ENCODE peak calls at places on chromosomes 1 and 21, in six cellular contexts. One of them, this sample, is unnamed.

GRCh38 chr1:72670902-72671301 is 388.6 kb upstream of the NEGR1 start:
- DNase-seq in GM12878: no peak
- DNase-seq in H1: no peak
- DNase-seq in HCT116: no peak
- DNase-seq in endothelial cell of umbilical vein: no peak
- DNase-seq in HepG2: no peak
- DNase-seq in this sample: no peak

GRCh38 chr21:23936991-23937390 is 1670.3 kb downstream of the MRPL39 start:
- DNase-seq in HCT116: no peak
- DNase-seq in HepG2: no peak
- DNase-seq in endothelial cell of umbilical vein: no peak
- DNase-seq in GM12878: no peak
- DNase-seq in H1: no peak
- DNase-seq in this sample: no peak

GRCh38 chr1:17232759-17233661 is 15.9 kb upstream of the PADI3 start:
- DNase-seq in GM12878: no peak
- DNase-seq in endothelial cell of umbilical vein: peak
- DNase-seq in HepG2: no peak
- DNase-seq in H1: no peak
- DNase-seq in HCT116: peak
- DNase-seq in this sample: no peak

GRCh38 chr1:154117642-154118041 is 37.2 kb downstream of the NUP210L start:
- DNase-seq in GM12878: no peak
- DNase-seq in endothelial cell of umbilical vein: no peak
- DNase-seq in HepG2: no peak
- DNase-seq in H1: no peak
- DNase-seq in HCT116: no peak
- DNase-seq in this sample: no peak

GRCh38 chr1:214658785-214659184 is 55.8 kb downstream of the CENPF start:
- DNase-seq in GM12878: no peak
- DNase-seq in endothelial cell of umbilical vein: peak
- DNase-seq in HCT116: no peak
- DNase-seq in H1: no peak
- DNase-seq in HepG2: peak
- DNase-seq in this sample: peak

GRCh38 chr1:197787056-197787455 is 11.8 kb upstream of the DENND1B start:
- DNase-seq in H1: no peak
- DNase-seq in HepG2: no peak
- DNase-seq in endothelial cell of umbilical vein: no peak
- DNase-seq in GM12878: no peak
- DNase-seq in HCT116: no peak
- DNase-seq in this sample: no peak

GRCh38 chr21:42556960-42557359 is 43.3 kb downstream of the SLC37A1 start:
- DNase-seq in GM12878: no peak
- DNase-seq in endothelial cell of umbilical vein: no peak
- DNase-seq in HepG2: no peak
- DNase-seq in H1: no peak
- DNase-seq in HCT116: no peak
- DNase-seq in this sample: no peak

GRCh38 chr1:246583448-246584185 is 17.4 kb downstream of the CNST start:
- DNase-seq in HepG2: peak
- DNase-seq in GM12878: no peak
- DNase-seq in endothelial cell of umbilical vein: peak
- DNase-seq in H1: no peak
- DNase-seq in HCT116: no peak
- DNase-seq in this sample: no peak

GRCh38 chr1:220151454-220151853 is 57.5 kb downstream of the IARS2 start:
- DNase-seq in HepG2: no peak
- DNase-seq in GM12878: no peak
- DNase-seq in endothelial cell of umbilical vein: peak
- DNase-seq in HCT116: no peak
- DNase-seq in H1: no peak
- DNase-seq in this sample: no peak

GRCh38 chr1:33270808-33271465 is 14.6 kb downstream of the ZNF362 start:
- DNase-seq in GM12878: no peak
- DNase-seq in endothelial cell of umbilical vein: no peak
- DNase-seq in HepG2: no peak
- DNase-seq in HCT116: no peak
- DNase-seq in H1: no peak
- DNase-seq in this sample: no peak

GRCh38 chr1:9996624-9997582 is at the start of gene RBP7:
- DNase-seq in HepG2: no peak
- DNase-seq in H1: peak
- DNase-seq in GM12878: no peak
- DNase-seq in HCT116: no peak
- DNase-seq in endothelial cell of umbilical vein: no peak
- DNase-seq in this sample: peak

GRCh38 chr1:53430256-53430655 is 28.9 kb upstream of the DMRTB1 start:
- DNase-seq in HepG2: no peak
- DNase-seq in HCT116: no peak
- DNase-seq in GM12878: no peak
- DNase-seq in endothelial cell of umbilical vein: peak
- DNase-seq in H1: no peak
- DNase-seq in this sample: no peak

GRCh38 chr1:201759194-201759814 is 69.7 kb upstream of the IPO9 start:
- DNase-seq in HCT116: no peak
- DNase-seq in GM12878: no peak
- DNase-seq in HepG2: no peak
- DNase-seq in endothelial cell of umbilical vein: no peak
- DNase-seq in H1: no peak
- DNase-seq in this sample: no peak

GRCh38 chr1:235068155-235069121 is 60.2 kb downstream of the TOMM20 start:
- DNase-seq in HCT116: peak
- DNase-seq in HepG2: peak
- DNase-seq in H1: no peak
- DNase-seq in endothelial cell of umbilical vein: no peak
- DNase-seq in GM12878: no peak
- DNase-seq in this sample: no peak

GRCh38 chr1:153866045-153866850 is 56.5 kb downstream of the GATAD2B start:
- DNase-seq in HepG2: no peak
- DNase-seq in HCT116: no peak
- DNase-seq in endothelial cell of umbilical vein: no peak
- DNase-seq in GM12878: no peak
- DNase-seq in H1: no peak
- DNase-seq in this sample: no peak

GRCh38 chr1:113976609-113977278 is 2.5 kb upstream of the OLFML3 start:
- DNase-seq in H1: no peak
- DNase-seq in endothelial cell of umbilical vein: peak
- DNase-seq in HepG2: peak
- DNase-seq in HCT116: peak
- DNase-seq in GM12878: no peak
- DNase-seq in this sample: peak

GRCh38 chr1:181483084-181483559 is at the start of gene CACNA1E:
- DNase-seq in endothelial cell of umbilical vein: no peak
- DNase-seq in HepG2: no peak
- DNase-seq in GM12878: no peak
- DNase-seq in H1: no peak
- DNase-seq in HCT116: no peak
- DNase-seq in this sample: no peak
- TF ChIP-seq EZH2 in endothelial cell of umbilical vein: no peak
- TF ChIP-seq EZH2 in HepG2: no peak
- TF ChIP-seq EZH2 in GM12878: no peak
- TF ChIP-seq EZH2 in H1: peak
- TF ChIP-seq EZH2 in HCT116: no peak
- TF ChIP-seq EZH2 in this sample: no peak

GRCh38 chr21:41110664-41111063 is 57.3 kb upstream of the BACE2 start:
- DNase-seq in GM12878: no peak
- DNase-seq in HepG2: no peak
- DNase-seq in HCT116: no peak
- DNase-seq in H1: no peak
- DNase-seq in endothelial cell of umbilical vein: no peak
- DNase-seq in this sample: no peak

GRCh38 chr21:41111681-41112080 is 56.3 kb upstream of the BACE2 start:
- DNase-seq in GM12878: no peak
- DNase-seq in HCT116: no peak
- DNase-seq in H1: no peak
- DNase-seq in HepG2: no peak
- DNase-seq in endothelial cell of umbilical vein: no peak
- DNase-seq in this sample: no peak

GRCh38 chr21:41107602-41108001 is 60.4 kb upstream of the BACE2 start:
- DNase-seq in H1: no peak
- DNase-seq in endothelial cell of umbilical vein: no peak
- DNase-seq in HepG2: no peak
- DNase-seq in GM12878: no peak
- DNase-seq in HCT116: no peak
- DNase-seq in this sample: no peak

GRCh38 chr21:41109174-41109573 is 58.8 kb upstream of the BACE2 start:
- DNase-seq in H1: no peak
- DNase-seq in GM12878: no peak
- DNase-seq in endothelial cell of umbilical vein: no peak
- DNase-seq in HCT116: no peak
- DNase-seq in HepG2: no peak
- DNase-seq in this sample: no peak

DNA sequence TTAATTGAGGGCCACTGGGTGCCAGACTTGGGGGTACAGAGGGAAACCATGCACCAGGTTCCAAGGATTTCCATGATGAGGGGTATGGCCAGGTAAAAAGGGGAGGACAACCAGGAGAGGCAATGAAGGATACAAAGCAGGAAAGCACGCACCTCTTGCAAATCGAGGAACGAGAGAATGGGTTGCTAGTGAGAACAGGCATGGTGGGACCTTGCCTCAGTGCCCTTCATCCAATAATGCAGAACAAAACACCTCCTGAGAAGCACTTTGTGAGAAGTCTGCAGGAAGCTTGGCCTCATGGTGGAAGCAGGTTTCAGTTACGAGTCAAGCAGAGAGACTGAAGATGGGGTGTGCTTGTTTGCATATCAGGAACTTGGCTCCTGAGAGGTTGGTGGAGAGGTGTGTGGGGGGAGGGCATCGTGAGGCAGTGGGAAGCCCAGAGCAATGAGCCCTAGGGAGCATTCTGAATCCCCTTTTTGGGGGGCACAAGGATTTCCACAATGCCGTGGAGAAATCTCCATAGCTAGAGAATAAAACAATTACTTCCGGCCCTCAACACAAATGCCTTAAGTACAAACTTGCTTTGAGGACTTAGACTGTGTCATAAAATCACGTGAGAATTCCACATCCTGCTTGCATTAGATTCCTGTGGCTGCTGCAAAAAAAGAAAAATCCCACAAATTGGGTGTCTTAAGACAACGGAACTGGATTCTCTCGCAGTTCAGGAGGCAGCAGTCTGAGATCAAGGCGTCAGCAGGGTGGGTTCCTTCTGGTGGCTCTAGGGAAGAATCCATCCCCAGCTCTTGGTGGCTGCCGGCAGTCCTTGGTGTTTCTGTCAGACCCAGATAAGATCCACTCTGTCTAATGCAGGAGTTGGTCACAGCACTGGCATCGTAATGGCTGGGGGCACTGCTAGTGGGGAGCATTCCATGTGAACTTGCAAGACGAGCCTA is 54.9 kb upstream of the BACE2 start:
- DNase-seq in endothelial cell of umbilical vein: no peak
- DNase-seq in HepG2: no peak
- DNase-seq in GM12878: no peak
- DNase-seq in H1: no peak
- DNase-seq in HCT116: no peak
- DNase-seq in this sample: no peak
- TF ChIP-seq MAX in endothelial cell of umbilical vein: no peak
- TF ChIP-seq MAX in HepG2: no peak
- TF ChIP-seq MAX in GM12878: no peak
- TF ChIP-seq MAX in H1: no peak
- TF ChIP-seq MAX in HCT116: no peak
- TF ChIP-seq MAX in this sample: no peak

GRCh38 chr21:36699026-36699545 is at the start of gene SIM2:
- DNase-seq in GM12878: no peak
- DNase-seq in HepG2: no peak
- DNase-seq in endothelial cell of umbilical vein: no peak
- DNase-seq in H1: no peak
- DNase-seq in HCT116: peak
- DNase-seq in this sample: peak

GRCh38 chr21:36700961-36701911 is 2.3 kb downstream of the SIM2 start:
- DNase-seq in HepG2: no peak
- DNase-seq in endothelial cell of umbilical vein: no peak
- DNase-seq in H1: peak
- DNase-seq in HCT116: no peak
- DNase-seq in GM12878: no peak
- DNase-seq in this sample: peak

GRCh38 chr21:36699546-36700294 is 805 bp downstream of the SIM2 start:
- DNase-seq in HepG2: no peak
- DNase-seq in endothelial cell of umbilical vein: no peak
- DNase-seq in GM12878: no peak
- DNase-seq in H1: peak
- DNase-seq in HCT116: no peak
- DNase-seq in this sample: no peak

GRCh38 chr21:36701912-36702621 is 3.2 kb downstream of the SIM2 start:
- DNase-seq in GM12878: no peak
- DNase-seq in endothelial cell of umbilical vein: no peak
- DNase-seq in HepG2: no peak
- DNase-seq in H1: peak
- DNase-seq in HCT116: no peak
- DNase-seq in this sample: no peak

DNA sequence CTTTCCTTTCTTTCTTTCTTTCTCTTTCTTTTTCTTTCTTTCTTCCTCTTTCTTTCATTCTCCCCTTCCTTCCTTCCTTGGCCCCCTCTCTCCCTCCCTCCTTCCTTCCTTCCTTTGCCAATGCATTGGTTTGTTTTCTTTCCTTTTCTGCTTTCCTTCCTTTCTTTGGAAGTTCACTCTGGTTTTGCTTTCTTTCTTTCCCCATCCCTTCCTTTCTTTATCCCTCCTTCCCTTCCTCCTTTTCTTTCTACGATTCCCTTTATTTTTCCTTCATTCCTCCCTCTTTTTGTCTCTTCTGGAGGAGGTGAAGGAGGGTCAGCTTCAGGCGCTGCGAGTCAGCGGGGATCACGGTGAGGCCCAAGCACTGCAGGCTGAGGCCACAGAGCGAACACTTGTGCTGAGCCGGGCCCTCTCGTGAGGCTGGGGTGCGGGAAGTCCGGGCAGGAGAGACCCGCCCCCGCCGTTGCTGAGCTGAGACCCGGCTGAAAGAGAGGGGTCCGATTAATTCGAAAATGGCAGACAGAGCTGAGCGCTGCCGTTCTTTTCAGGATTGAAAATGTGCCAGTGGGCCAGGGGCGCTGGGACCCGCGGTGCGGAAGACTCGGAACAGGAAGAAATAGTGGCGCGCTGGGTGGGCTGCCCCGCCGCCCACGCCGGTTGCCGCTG is 1.5 kb downstream of the SIM2 start:
- DNase-seq in H1: peak
- DNase-seq in HepG2: no peak
- DNase-seq in endothelial cell of umbilical vein: no peak
- DNase-seq in GM12878: no peak
- DNase-seq in HCT116: no peak
- DNase-seq in this sample: no peak
- TF ChIP-seq EZH2 in H1: peak
- TF ChIP-seq EZH2 in HepG2: no peak
- TF ChIP-seq EZH2 in endothelial cell of umbilical vein: peak
- TF ChIP-seq EZH2 in GM12878: no peak
- TF ChIP-seq EZH2 in HCT116: no peak
- TF ChIP-seq EZH2 in this sample: no peak

DNA sequence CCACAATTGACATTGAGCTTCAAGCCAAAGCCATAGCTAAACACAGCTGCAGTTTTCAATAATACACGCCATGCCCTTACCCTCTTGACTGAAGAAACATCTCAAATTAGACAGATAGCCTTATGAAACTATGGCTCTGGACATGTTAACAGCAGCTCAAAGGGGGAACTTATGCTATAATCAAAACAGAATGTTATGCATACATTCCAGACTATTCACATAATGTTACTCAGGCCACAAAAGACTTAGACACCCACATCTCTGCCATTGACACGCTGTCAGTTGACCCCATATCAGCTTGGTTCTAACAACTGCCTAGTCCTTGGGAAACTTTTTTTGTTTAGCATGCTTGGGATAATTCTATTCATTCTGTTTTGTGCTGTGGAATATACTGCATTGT is 2.3 kb upstream of the NENF start:
- DNase-seq in HCT116: no peak
- DNase-seq in endothelial cell of umbilical vein: no peak
- DNase-seq in HepG2: no peak
- DNase-seq in H1: no peak
- DNase-seq in GM12878: no peak
- DNase-seq in this sample: no peak
- TF ChIP-seq MAX in HCT116: no peak
- TF ChIP-seq MAX in endothelial cell of umbilical vein: no peak
- TF ChIP-seq MAX in HepG2: no peak
- TF ChIP-seq MAX in H1: no peak
- TF ChIP-seq MAX in GM12878: no peak
- TF ChIP-seq MAX in this sample: no peak